ENCODE peak calls at places on chromosomes 4 and X, in seven cellular contexts. S is GM12865, W is breast epithelium, V is tibial artery, I is cardiac muscle cell, J is fibroblast of mammary gland, Z is adrenal gland. M is an unnamed sample.

GRCh38 chr4:54109226-54110018 is 9.5 kb downstream of the GSX2 start:
- DNase-seq in S (no peak), W (no peak), V (no peak), I (no peak), J (no peak), Z (no peak), M (no peak)

GRCh38 chr4:73836373-73837269 is at the start of gene CXCL6:
- DNase-seq in S (no peak), W (no peak), V (no peak), I (peak), J (no peak), Z (no peak), M (no peak)

GRCh38 chr4:114028071-114028470 is 48.6 kb upstream of the ARSJ start:
- DNase-seq in S (no peak), W (no peak), V (no peak), I (peak), J (peak), Z (no peak), M (no peak)

GRCh38 chr4:80268081-80268823 is 1.8 kb downstream of the FGF5 start:
- DNase-seq in S (no peak), W (no peak), V (no peak), I (peak), J (peak), Z (no peak), M (no peak)

GRCh38 chr4:89266128-89266527 is 41.5 kb downstream of the GPRIN3 start:
- DNase-seq in S (no peak), W (no peak), V (no peak), I (no peak), J (no peak), Z (no peak), M (no peak)

GRCh38 chr4:52961666-52962412 is 99.7 kb downstream of the RASL11B start:
- DNase-seq in S (no peak), W (no peak), V (no peak), I (no peak), J (no peak), Z (no peak), M (no peak)

GRCh38 chrX:154729439-154729838 is 21.4 kb downstream of the GAB3 start:
- DNase-seq in S (no peak), W (no peak), V (no peak), I (no peak), J (no peak), Z (no peak), M (no peak)

GRCh38 chrX:135544338-135544948 is 24.0 kb downstream of the INTS6L start:
- DNase-seq in S (no peak), W (no peak), V (no peak), I (no peak), J (no peak), Z (peak), M (no peak)

GRCh38 chr4:186227221-186227620 is at the start of gene KLKB1:
- DNase-seq in S (no peak), W (no peak), V (no peak), I (peak), J (no peak), Z (no peak), M (no peak)

GRCh38 chrX:139204903-139205667 is 325.5 kb upstream of the F9 start:
- DNase-seq in S (peak), W (peak), V (no peak), I (no peak), J (no peak), Z (no peak), M (no peak)

GRCh38 chrX:19063030-19063429 is 59.2 kb downstream of the ADGRG2 start:
- DNase-seq in S (no peak), W (no peak), V (no peak), I (no peak), J (peak), Z (no peak), M (no peak)

GRCh38 chrX:7996851-7997250 is 69.6 kb upstream of the PNPLA4 start:
- DNase-seq in S (no peak), W (no peak), V (no peak), I (no peak), J (no peak), Z (no peak), M (no peak)

GRCh38 chr4:18389118-18389517 is 367.6 kb upstream of the LCORL start:
- DNase-seq in S (no peak), W (no peak), V (no peak), I (no peak), J (no peak), Z (no peak), M (no peak)

GRCh38 chrX:54483946-54484345 is 12.1 kb downstream of the FGD1 start:
- DNase-seq in S (no peak), W (no peak), V (no peak), I (no peak), J (no peak), Z (no peak), M (no peak)

GRCh38 chrX:26409636-26410035 is 193.7 kb downstream of the MAGEB5 start:
- DNase-seq in S (no peak), W (no peak), V (no peak), I (no peak), J (no peak), Z (no peak), M (no peak)

GRCh38 chr4:173403051-173403450 is 4.1 kb upstream of the SCRG1 start:
- DNase-seq in S (no peak), W (no peak), V (no peak), I (peak), J (peak), Z (no peak), M (no peak)

GRCh38 chrX:50450324-50450723 is 20.3 kb downstream of the DGKK start:
- DNase-seq in S (no peak), W (no peak), V (no peak), I (no peak), J (no peak), Z (no peak), M (no peak)

GRCh38 chr4:121876976-121877773 is 6.9 kb upstream of the BBS7 start:
- DNase-seq in S (no peak), W (no peak), V (no peak), I (no peak), J (peak), Z (no peak), M (no peak)

GRCh38 chr4:27278615-27279014 is 418.0 kb downstream of the STIM2 start:
- DNase-seq in S (peak), W (no peak), V (no peak), I (peak), J (peak), Z (no peak), M (no peak)

GRCh38 chr4:37822220-37822619 is 4.3 kb upstream of the PGM2 start:
- DNase-seq in S (no peak), W (no peak), V (no peak), I (peak), J (peak), Z (no peak), M (no peak)

GRCh38 chr4:173735055-173735454 is 205.0 kb upstream of the HAND2 start:
- DNase-seq in S (no peak), W (no peak), V (no peak), I (peak), J (peak), Z (no peak), M (no peak)

GRCh38 chr4:38177792-38178665 is 217.8 kb downstream of the PTTG2 start:
- DNase-seq in S (peak), W (no peak), V (peak), I (peak), J (peak), Z (no peak), M (no peak)

GRCh38 chrX:68822641-68823410 is 6.0 kb upstream of the EFNB1 start:
- DNase-seq in S (peak), W (no peak), V (no peak), I (peak), J (peak), Z (peak), M (no peak)

GRCh38 chr4:1285790-1286553 is 3.7 kb upstream of the MAEA start:
- DNase-seq in S (peak), W (no peak), V (no peak), I (no peak), J (peak), Z (no peak), M (no peak)

GRCh38 chr4:41287005-41287404 is 30.3 kb downstream of the UCHL1 start:
- DNase-seq in S (no peak), W (no peak), V (no peak), I (no peak), J (peak), Z (no peak), M (no peak)

GRCh38 chr4:147547314-147548056 is 66.6 kb downstream of the EDNRA start:
- DNase-seq in S (peak), W (no peak), V (no peak), I (peak), J (peak), Z (no peak), M (no peak)

GRCh38 chrX:11480626-11481025 is 185.1 kb downstream of the ARHGAP6 start:
- DNase-seq in S (no peak), W (no peak), V (no peak), I (peak), J (peak), Z (no peak), M (no peak)

GRCh38 chr4:159434496-159435241 is 331.8 kb downstream of the RAPGEF2 start:
- DNase-seq in S (no peak), W (no peak), V (no peak), I (peak), J (peak), Z (no peak), M (no peak)

DNA sequence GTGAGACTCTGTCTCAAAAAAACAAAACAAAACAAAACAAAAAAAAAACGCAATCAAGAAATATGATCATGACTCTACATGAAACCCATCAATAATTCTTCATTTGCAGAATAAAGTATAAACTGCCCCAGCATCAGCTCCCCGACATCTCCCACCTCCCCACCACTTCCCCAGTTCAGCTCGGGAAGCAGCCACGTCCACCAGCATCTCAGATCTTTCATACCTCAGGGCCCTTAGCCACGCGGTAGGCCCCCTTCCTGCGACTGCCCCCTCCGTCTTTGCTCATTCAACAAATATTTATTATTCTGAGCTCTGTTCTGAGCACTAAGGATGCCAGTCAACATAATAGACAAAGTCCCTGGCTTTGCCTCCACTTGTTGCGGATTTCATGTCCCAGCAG is 45.6 kb downstream of the DCTD start:
- DNase-seq in S (no peak), W (no peak), V (peak), I (no peak), J (no peak), Z (no peak), M (no peak)
- TF ChIP-seq CTCF in S (no peak), W (no peak), V (no peak), I (no peak), J (no peak), Z (no peak), M (no peak)

GRCh38 chr4:24395937-24396336 is 188.4 kb downstream of the DHX15 start:
- DNase-seq in S (no peak), W (no peak), V (no peak), I (no peak), J (no peak), Z (no peak), M (no peak)
- TF ChIP-seq CTCF in S (no peak), W (no peak), V (no peak), I (no peak), J (no peak), Z (no peak), M (no peak)

GRCh38 chrX:144896323-144896722 is 351.0 kb upstream of the SPANXN1 start:
- DNase-seq in S (no peak), W (no peak), V (no peak), I (no peak), J (peak), Z (no peak), M (no peak)
- TF ChIP-seq CTCF in S (no peak), W (no peak), V (no peak), I (no peak), J (peak), Z (no peak), M (no peak)

GRCh38 chr4:151455212-151455611 is 46.2 kb downstream of the FHIP1A start:
- DNase-seq in S (no peak), W (no peak), V (no peak), I (no peak), J (no peak), Z (no peak), M (no peak)
- TF ChIP-seq CTCF in S (no peak), W (no peak), V (no peak), I (no peak), J (no peak), Z (no peak), M (no peak)